ENCODE peak calls at places on chromosomes 16 and 17, in six cellular contexts. One of them, this sample, is unnamed. For H3K4me1, the result is how much of the 10 kb centered on the place peaks cover.

GRCh38 chr17:73396429-73397277 is 84.9 kb upstream of the CDC42EP4 start:
- DNase-seq in CD8-positive, alpha-beta T cell: no peak
- DNase-seq in cardiac muscle cell: no peak
- DNase-seq in fibroblast of lung: no peak
- DNase-seq in A549: no peak
- DNase-seq in thoracic aorta: no peak
- DNase-seq in this sample: no peak

GRCh38 chr16:8660841-8661301 is 13.5 kb upstream of the ABAT start:
- DNase-seq in CD8-positive, alpha-beta T cell: peak
- DNase-seq in cardiac muscle cell: peak
- DNase-seq in fibroblast of lung: peak
- DNase-seq in A549: peak
- DNase-seq in thoracic aorta: no peak
- DNase-seq in this sample: peak

GRCh38 chr17:71921726-71922320 is 199.0 kb upstream of the SOX9 start:
- DNase-seq in CD8-positive, alpha-beta T cell: no peak
- DNase-seq in cardiac muscle cell: no peak
- DNase-seq in fibroblast of lung: no peak
- DNase-seq in A549: no peak
- DNase-seq in thoracic aorta: no peak
- DNase-seq in this sample: no peak

GRCh38 chr17:76820039-76820438 is 48.2 kb upstream of the MGAT5B start:
- DNase-seq in CD8-positive, alpha-beta T cell: no peak
- DNase-seq in cardiac muscle cell: no peak
- DNase-seq in fibroblast of lung: no peak
- DNase-seq in A549: no peak
- DNase-seq in thoracic aorta: no peak
- DNase-seq in this sample: no peak

GRCh38 chr16:85172465-85173071 is 60.3 kb upstream of the CIBAR2 start:
- DNase-seq in CD8-positive, alpha-beta T cell: no peak
- DNase-seq in cardiac muscle cell: peak
- DNase-seq in fibroblast of lung: peak
- DNase-seq in A549: peak
- DNase-seq in thoracic aorta: no peak
- DNase-seq in this sample: no peak

GRCh38 chr17:11981862-11982261 is 15.4 kb downstream of the ZNF18 start:
- DNase-seq in CD8-positive, alpha-beta T cell: no peak
- DNase-seq in cardiac muscle cell: no peak
- DNase-seq in fibroblast of lung: no peak
- DNase-seq in A549: no peak
- DNase-seq in thoracic aorta: no peak
- DNase-seq in this sample: no peak

GRCh38 chr17:58534901-58535421 is 20.5 kb upstream of the MTMR4 start:
- DNase-seq in CD8-positive, alpha-beta T cell: no peak
- DNase-seq in cardiac muscle cell: no peak
- DNase-seq in fibroblast of lung: peak
- DNase-seq in A549: peak
- DNase-seq in thoracic aorta: no peak
- DNase-seq in this sample: no peak

GRCh38 chr16:56851671-56852400 is 13.2 kb upstream of the SLC12A3 start:
- DNase-seq in CD8-positive, alpha-beta T cell: no peak
- DNase-seq in cardiac muscle cell: no peak
- DNase-seq in fibroblast of lung: peak
- DNase-seq in A549: no peak
- DNase-seq in thoracic aorta: no peak
- DNase-seq in this sample: no peak

GRCh38 chr16:89945654-89946053 is 2.9 kb upstream of the DEF8 start:
- DNase-seq in CD8-positive, alpha-beta T cell: no peak
- DNase-seq in cardiac muscle cell: no peak
- DNase-seq in fibroblast of lung: no peak
- DNase-seq in A549: no peak
- DNase-seq in thoracic aorta: no peak
- DNase-seq in this sample: no peak

GRCh38 chr17:75181110-75181509 is 1.6 kb downstream of the SUMO2 start:
- DNase-seq in CD8-positive, alpha-beta T cell: no peak
- DNase-seq in cardiac muscle cell: no peak
- DNase-seq in fibroblast of lung: no peak
- DNase-seq in A549: no peak
- DNase-seq in thoracic aorta: no peak
- DNase-seq in this sample: no peak

GRCh38 chr17:50661348-50661747 is 26.7 kb downstream of the ABCC3 start:
- DNase-seq in CD8-positive, alpha-beta T cell: no peak
- DNase-seq in cardiac muscle cell: no peak
- DNase-seq in fibroblast of lung: no peak
- DNase-seq in A549: no peak
- DNase-seq in thoracic aorta: no peak
- DNase-seq in this sample: no peak

GRCh38 chr17:50659220-50659619 is 24.5 kb downstream of the ABCC3 start:
- DNase-seq in CD8-positive, alpha-beta T cell: no peak
- DNase-seq in cardiac muscle cell: no peak
- DNase-seq in fibroblast of lung: no peak
- DNase-seq in A549: no peak
- DNase-seq in thoracic aorta: no peak
- DNase-seq in this sample: no peak

GRCh38 chr17:50660042-50660886 is 25.6 kb downstream of the ABCC3 start:
- DNase-seq in CD8-positive, alpha-beta T cell: no peak
- DNase-seq in cardiac muscle cell: no peak
- DNase-seq in fibroblast of lung: peak
- DNase-seq in A549: peak
- DNase-seq in thoracic aorta: no peak
- DNase-seq in this sample: no peak

GRCh38 chr17:50661795-50662391 is 27.2 kb downstream of the ABCC3 start:
- DNase-seq in CD8-positive, alpha-beta T cell: no peak
- DNase-seq in cardiac muscle cell: no peak
- DNase-seq in fibroblast of lung: peak
- DNase-seq in A549: peak
- DNase-seq in thoracic aorta: peak
- DNase-seq in this sample: peak

GRCh38 chr17:50660887-50661345 is 26.2 kb downstream of the ABCC3 start:
- DNase-seq in CD8-positive, alpha-beta T cell: no peak
- DNase-seq in cardiac muscle cell: no peak
- DNase-seq in fibroblast of lung: no peak
- DNase-seq in A549: no peak
- DNase-seq in thoracic aorta: no peak
- DNase-seq in this sample: no peak
- H3K27ac ChIP-seq in CD8-positive, alpha-beta T cell: no peak
- H3K27ac ChIP-seq in cardiac muscle cell: no peak
- H3K27ac ChIP-seq in fibroblast of lung: peak
- H3K27ac ChIP-seq in A549: peak
- H3K27ac ChIP-seq in thoracic aorta: peak
- H3K27ac ChIP-seq in this sample: no peak

GRCh38 chr17:50145532-50146229 is 4.8 kb downstream of the PPP1R9B start:
- DNase-seq in CD8-positive, alpha-beta T cell: no peak
- DNase-seq in cardiac muscle cell: no peak
- DNase-seq in fibroblast of lung: no peak
- DNase-seq in A549: no peak
- DNase-seq in thoracic aorta: no peak
- DNase-seq in this sample: no peak

GRCh38 chr17:50146927-50147640 is 3.4 kb downstream of the PPP1R9B start:
- DNase-seq in CD8-positive, alpha-beta T cell: no peak
- DNase-seq in cardiac muscle cell: no peak
- DNase-seq in fibroblast of lung: no peak
- DNase-seq in A549: no peak
- DNase-seq in thoracic aorta: no peak
- DNase-seq in this sample: no peak

GRCh38 chr17:50144845-50145531 is 5.5 kb downstream of the PPP1R9B start:
- DNase-seq in CD8-positive, alpha-beta T cell: no peak
- DNase-seq in cardiac muscle cell: no peak
- DNase-seq in fibroblast of lung: no peak
- DNase-seq in A549: no peak
- DNase-seq in thoracic aorta: no peak
- DNase-seq in this sample: no peak

GRCh38 chr17:50147841-50148225 is 2.6 kb downstream of the PPP1R9B start:
- DNase-seq in CD8-positive, alpha-beta T cell: no peak
- DNase-seq in cardiac muscle cell: no peak
- DNase-seq in fibroblast of lung: peak
- DNase-seq in A549: no peak
- DNase-seq in thoracic aorta: no peak
- DNase-seq in this sample: no peak

GRCh38 chr17:50146230-50146926 is 4.1 kb downstream of the PPP1R9B start:
- DNase-seq in CD8-positive, alpha-beta T cell: no peak
- DNase-seq in cardiac muscle cell: no peak
- DNase-seq in fibroblast of lung: no peak
- DNase-seq in A549: no peak
- DNase-seq in thoracic aorta: no peak
- DNase-seq in this sample: peak
- H3K4me1 ChIP-seq in CD8-positive, alpha-beta T cell: half or more
- H3K4me1 ChIP-seq in cardiac muscle cell: under half
- H3K4me1 ChIP-seq in fibroblast of lung: under half
- H3K4me1 ChIP-seq in A549: under half
- H3K4me1 ChIP-seq in thoracic aorta: under half
- H3K4me1 ChIP-seq in this sample: half or more

GRCh38 chr17:4861052-4861451 is 27.9 kb downstream of the MINK1 start:
- DNase-seq in CD8-positive, alpha-beta T cell: no peak
- DNase-seq in cardiac muscle cell: no peak
- DNase-seq in fibroblast of lung: no peak
- DNase-seq in A549: no peak
- DNase-seq in thoracic aorta: no peak
- DNase-seq in this sample: no peak

GRCh38 chr17:4859816-4860625 is 26.9 kb downstream of the MINK1 start:
- DNase-seq in CD8-positive, alpha-beta T cell: no peak
- DNase-seq in cardiac muscle cell: no peak
- DNase-seq in fibroblast of lung: no peak
- DNase-seq in A549: no peak
- DNase-seq in thoracic aorta: no peak
- DNase-seq in this sample: no peak

GRCh38 chr17:4858880-4859260 is 25.7 kb downstream of the MINK1 start:
- DNase-seq in CD8-positive, alpha-beta T cell: no peak
- DNase-seq in cardiac muscle cell: no peak
- DNase-seq in fibroblast of lung: no peak
- DNase-seq in A549: no peak
- DNase-seq in thoracic aorta: peak
- DNase-seq in this sample: no peak

GRCh38 chr17:4862720-4863119 is 29.6 kb downstream of the MINK1 start:
- DNase-seq in CD8-positive, alpha-beta T cell: no peak
- DNase-seq in cardiac muscle cell: no peak
- DNase-seq in fibroblast of lung: no peak
- DNase-seq in A549: no peak
- DNase-seq in thoracic aorta: no peak
- DNase-seq in this sample: no peak

DNA sequence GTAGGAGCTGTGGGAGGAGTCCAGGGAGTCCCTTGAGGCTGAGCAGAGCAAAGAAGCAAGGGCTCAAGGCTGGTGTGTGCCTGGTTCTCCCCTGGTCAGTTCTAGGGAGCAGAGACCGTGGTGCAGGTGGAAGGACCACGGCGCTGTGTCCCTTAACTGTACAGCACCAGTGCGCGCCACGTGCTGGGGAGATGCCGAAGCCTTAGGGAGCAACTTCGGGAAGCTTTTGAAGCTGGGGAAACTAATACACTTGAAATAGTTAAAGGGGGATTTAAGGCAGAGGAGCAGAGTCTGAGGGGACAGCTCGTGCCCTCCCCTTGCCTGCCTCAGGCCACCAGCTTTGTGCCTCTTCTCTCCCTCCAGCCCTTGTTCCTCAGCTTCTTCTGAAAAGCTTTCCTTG is 27.5 kb downstream of the MINK1 start:
- DNase-seq in CD8-positive, alpha-beta T cell: no peak
- DNase-seq in cardiac muscle cell: no peak
- DNase-seq in fibroblast of lung: no peak
- DNase-seq in A549: no peak
- DNase-seq in thoracic aorta: no peak
- DNase-seq in this sample: no peak
- H3K4me3 ChIP-seq in CD8-positive, alpha-beta T cell: no peak
- H3K4me3 ChIP-seq in cardiac muscle cell: no peak
- H3K4me3 ChIP-seq in fibroblast of lung: no peak
- H3K4me3 ChIP-seq in A549: no peak
- H3K4me3 ChIP-seq in thoracic aorta: no peak
- H3K4me3 ChIP-seq in this sample: no peak

GRCh38 chr17:28599311-28600184 is 723 bp upstream of the SPAG5 start:
- DNase-seq in CD8-positive, alpha-beta T cell: peak
- DNase-seq in cardiac muscle cell: no peak
- DNase-seq in fibroblast of lung: peak
- DNase-seq in A549: peak
- DNase-seq in thoracic aorta: peak
- DNase-seq in this sample: peak
- H3K27ac ChIP-seq in CD8-positive, alpha-beta T cell: peak
- H3K27ac ChIP-seq in cardiac muscle cell: peak
- H3K27ac ChIP-seq in fibroblast of lung: peak
- H3K27ac ChIP-seq in A549: peak
- H3K27ac ChIP-seq in thoracic aorta: peak
- H3K27ac ChIP-seq in this sample: peak